ENCODE peak calls at places on chromosomes 5 and 9, in eight cellular contexts. G, R, L, Y, P, N, B and U are unnamed samples.
A peak's percentile ranks its signal among the peaks of the same experiment; 100 is the strongest.

GRCh38 chr5:178786859-178787499 is 56.5 kb upstream of the ZNF354A start:
- DNase-seq in B (no peak), R (peak; percentile 48), L (peak; percentile 28), P (no peak), G (no peak), N (no peak), Y (no peak), U (peak; percentile 38)

GRCh38 chr9:95313010-95313498 is 4.5 kb downstream of the FANCC start:
- DNase-seq in L (peak; percentile 75), R (peak; percentile 85), N (no peak), B (peak; percentile 65), P (peak; percentile 47), G (peak; percentile 57), Y (peak; percentile 92), U (peak; percentile 69)

GRCh38 chr9:128093016-128093415 is 25.0 kb downstream of the SLC25A25 start:
- DNase-seq in B (no peak), G (peak; percentile 17), Y (no peak), R (no peak), N (no peak), L (no peak), P (no peak), U (no peak)

GRCh38 chr5:55502759-55503158 is 32.0 kb downstream of the PLPP1 start:
- DNase-seq in B (no peak), R (no peak), P (no peak), N (no peak), L (no peak), Y (no peak), G (no peak), U (no peak)

GRCh38 chr9:108477538-108478006 is 378.2 kb downstream of the ACTL7B start:
- DNase-seq in B (no peak), G (peak; percentile 53), L (peak; percentile 32), R (no peak), N (no peak), P (no peak), Y (no peak), U (no peak)

GRCh38 chr5:78260771-78261170 is 33.7 kb downstream of the AP3B1 start:
- DNase-seq in L (no peak), R (no peak), N (no peak), Y (no peak), B (no peak), G (no peak), P (no peak), U (no peak)

GRCh38 chr5:54743997-54744788 is 226.6 kb downstream of the SNX18 start:
- DNase-seq in Y (peak; percentile 17), G (peak; percentile 73), P (peak; percentile 41), R (peak; percentile 43), B (no peak), N (peak; percentile 66), L (peak; percentile 5), U (no peak)

GRCh38 chr5:1332461-1333001 is 12.4 kb downstream of the CLPTM1L start:
- DNase-seq in N (no peak), L (no peak), R (peak; percentile 53), Y (no peak), G (no peak), B (no peak), P (no peak), U (no peak)

GRCh38 chr9:109118802-109119438 is 827 bp downstream of the TMEM245 start:
- DNase-seq in R (no peak), Y (peak; percentile 88), B (no peak), L (peak; percentile 16), N (peak; percentile 31), P (no peak), G (peak; percentile 41), U (no peak)

GRCh38 chr5:107736608-107737007 is 65.9 kb upstream of the EFNA5 start:
- DNase-seq in Y (no peak), R (no peak), B (no peak), N (no peak), L (no peak), P (no peak), G (no peak), U (no peak)

GRCh38 chr5:107739661-107740060 is 68.9 kb upstream of the EFNA5 start:
- DNase-seq in P (no peak), G (no peak), R (peak; percentile 36), B (no peak), N (no peak), Y (no peak), L (no peak), U (no peak)

DNA sequence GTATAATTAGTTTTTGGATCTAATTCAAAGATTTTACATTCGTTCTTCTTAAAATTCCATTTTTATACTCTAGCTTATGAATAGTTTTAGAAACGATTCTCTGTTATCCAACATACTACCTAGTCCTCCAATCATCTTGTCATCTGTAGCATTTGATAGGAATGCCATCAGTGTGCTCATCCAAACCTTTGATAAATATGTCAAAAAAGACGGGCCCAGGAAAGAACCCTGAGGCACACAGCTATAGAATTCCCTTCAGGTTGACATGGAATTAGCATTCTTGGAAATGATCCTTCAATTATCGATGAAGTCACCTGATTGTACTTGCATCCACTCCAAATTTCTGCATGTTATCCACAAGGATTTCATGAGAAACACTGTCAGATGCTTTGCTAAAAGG is 64.8 kb upstream of the EFNA5 start:
- DNase-seq in L (no peak), Y (no peak), B (no peak), R (no peak), P (no peak), N (no peak), G (no peak), U (no peak)
- TF ChIP-seq POLR2AphosphoS5 in L (no peak), Y (no peak), B (no peak), R (no peak), P (no peak), N (no peak), G (no peak), U (no peak)

DNA sequence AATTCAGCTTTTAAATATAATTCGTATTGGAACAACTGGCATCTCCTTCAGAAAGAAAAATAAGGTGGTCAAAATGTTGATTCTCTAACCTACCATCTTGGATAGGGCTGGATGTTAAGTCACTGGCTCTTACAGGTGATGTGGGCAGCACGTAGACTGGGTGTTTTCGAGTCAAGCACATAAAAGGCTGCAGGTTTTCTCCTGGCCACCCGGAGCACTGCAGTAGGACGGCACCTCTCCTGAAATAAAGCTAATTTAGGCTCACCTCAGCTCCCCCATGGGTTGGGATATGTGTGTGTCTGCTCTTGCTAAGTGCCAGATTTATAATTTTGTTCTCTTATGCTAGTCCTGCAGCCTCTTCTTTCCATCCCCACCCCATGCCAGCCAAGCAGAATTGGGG is 80.3 kb downstream of the IQGAP2 start:
- DNase-seq in G (no peak), L (no peak), P (no peak), Y (peak; percentile 50), B (no peak), R (no peak), N (no peak), U (no peak)
- TF ChIP-seq CTCF in G (no peak), L (no peak), P (no peak), Y (no peak), B (no peak), R (no peak), N (peak; percentile 54), U (no peak)

GRCh38 chr5:67205981-67206380 is 9.4 kb upstream of the CD180 start:
- DNase-seq in N (no peak), Y (no peak), L (no peak), G (no peak), R (no peak), B (no peak), P (no peak), U (no peak)

GRCh38 chr5:67209141-67209771 is 12.7 kb upstream of the CD180 start:
- DNase-seq in R (peak; percentile 62), B (peak; percentile 69), G (peak; percentile 77), P (peak; percentile 82), Y (peak; percentile 91), L (peak; percentile 61), N (peak; percentile 66), U (peak; percentile 85)

GRCh38 chr5:67204821-67205220 is 8.2 kb upstream of the CD180 start:
- DNase-seq in G (no peak), N (no peak), P (no peak), Y (no peak), L (no peak), R (no peak), B (no peak), U (no peak)

GRCh38 chr5:67208403-67208802 is 11.8 kb upstream of the CD180 start:
- DNase-seq in L (no peak), Y (no peak), B (no peak), P (no peak), G (no peak), R (no peak), N (no peak), U (no peak)

DNA sequence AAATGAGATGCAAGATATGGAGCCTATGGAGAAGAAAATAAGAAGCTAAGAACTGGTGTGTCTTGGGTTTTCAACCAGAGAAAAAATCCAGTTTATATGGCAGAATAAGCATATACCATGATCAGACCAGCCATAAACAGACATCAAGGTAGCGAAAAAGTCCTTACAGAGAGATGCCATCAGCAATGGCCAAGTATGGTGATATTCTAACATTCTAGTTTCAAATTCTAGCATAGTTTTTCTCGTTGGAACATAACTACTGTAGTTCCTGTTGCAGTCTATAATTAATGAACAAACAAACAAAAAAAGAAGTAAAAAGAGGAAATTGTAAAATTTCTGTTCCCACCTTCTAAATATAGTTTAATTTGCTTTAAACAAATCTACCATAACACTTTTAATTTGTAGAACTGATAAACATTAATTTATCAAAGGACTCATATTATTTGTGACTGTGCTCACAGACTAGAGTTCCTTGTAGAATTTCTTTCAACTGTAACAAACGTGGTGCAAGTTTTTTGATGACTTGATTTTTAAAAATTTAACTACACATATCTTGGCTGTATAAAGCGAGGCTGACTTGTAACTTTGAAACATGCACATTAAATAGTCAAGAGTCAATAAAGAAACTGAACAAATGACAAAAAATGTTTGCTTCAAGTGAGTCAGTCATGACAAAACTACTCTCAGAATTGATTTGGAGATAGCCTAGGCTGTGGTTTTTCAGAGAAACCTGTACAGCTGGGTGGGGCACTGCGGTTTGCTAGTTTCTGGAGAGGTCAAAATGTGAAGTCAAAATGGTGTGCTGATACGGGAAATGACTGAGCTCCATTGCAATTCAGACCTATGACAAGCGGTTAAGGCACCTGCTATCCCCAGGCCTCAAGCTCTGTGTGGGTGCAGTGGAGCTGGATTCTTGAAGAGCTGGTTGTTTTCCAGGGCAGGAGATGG is 10.1 kb upstream of the CD180 start:
- DNase-seq in R (peak; percentile 72), Y (no peak), G (peak; percentile 13), P (peak; percentile 72), B (peak; percentile 82), N (peak; percentile 53), L (peak; percentile 53), U (peak; percentile 41)
- H3K4me1 ChIP-seq in R (peaks cover 14% of the 10 kb centered on the region), Y (no peaks in the 10 kb centered on the region), G (peaks cover 3% of the 10 kb centered on the region), P (peaks cover 14% of the 10 kb centered on the region), B (peaks cover 44% of the 10 kb centered on the region), N (no peaks in the 10 kb centered on the region), L (peaks cover 5% of the 10 kb centered on the region), U (no peaks in the 10 kb centered on the region)

DNA sequence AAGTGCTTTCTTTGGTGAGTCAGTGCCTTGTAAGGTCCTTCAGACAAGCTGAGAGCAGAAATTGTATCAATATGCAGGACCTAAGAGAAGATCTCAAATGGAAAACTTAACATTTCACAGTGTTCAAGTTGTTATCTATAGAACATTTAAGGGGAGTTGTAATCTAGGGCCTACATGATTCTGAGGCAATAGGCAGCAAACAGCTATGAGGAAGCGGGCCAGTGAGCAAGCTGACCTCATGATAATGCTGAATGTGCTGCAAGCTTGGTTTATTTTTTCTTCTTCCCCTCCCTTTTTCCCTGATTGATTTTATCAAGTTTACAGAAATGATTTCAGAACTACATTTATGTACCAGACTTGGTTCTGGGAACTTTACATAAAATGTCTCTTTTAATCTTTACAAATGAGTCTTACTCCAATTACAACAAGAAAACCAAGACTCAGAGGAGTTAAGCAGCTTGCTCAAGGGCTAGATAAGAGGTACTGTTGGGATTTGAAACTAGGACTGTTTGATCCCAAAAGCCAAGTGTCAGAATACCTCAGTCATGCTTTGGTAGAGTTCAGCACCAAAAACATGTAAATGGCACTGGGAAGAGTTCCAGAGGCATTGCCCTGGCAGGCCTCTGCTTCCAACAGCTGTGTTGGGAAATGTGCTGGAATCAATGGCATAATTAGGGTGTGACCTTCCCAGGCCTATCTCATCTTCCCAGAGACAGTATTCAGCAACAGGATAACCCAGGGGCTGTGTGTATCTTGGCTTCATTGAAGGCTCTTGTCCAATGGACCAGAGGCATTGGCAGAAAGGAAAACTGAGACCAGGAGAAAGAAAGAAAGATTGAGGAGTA is 130.1 kb downstream of the LRRC70 start:
- DNase-seq in B (no peak), P (no peak), R (no peak), Y (no peak), N (no peak), G (no peak), L (no peak), U (no peak)
- TF ChIP-seq POLR2AphosphoS5 in B (no peak), P (no peak), R (no peak), Y (no peak), N (no peak), G (no peak), L (no peak), U (no peak)